ENCODE peak calls at places on chromosomes 11 and 22, in eight cellular contexts. N, C, L, F, W, D, O and A are unnamed samples.

GRCh38 chr11:128342511-128343133 is 244.7 kb downstream of the ETS1 start:
- DNase-seq in W (no peak), O (peak), N (no peak), D (no peak), L (peak), C (no peak), F (no peak), A (peak)

GRCh38 chr22:29272624-29273023 is 4.6 kb downstream of the EWSR1 start:
- DNase-seq in F (no peak), D (no peak), L (no peak), W (no peak), O (no peak), C (no peak), N (no peak), A (no peak)

GRCh38 chr11:68560216-68560615 is 99.7 kb downstream of the PPP6R3 start:
- DNase-seq in D (no peak), N (no peak), C (no peak), L (no peak), W (no peak), F (no peak), O (no peak), A (no peak)

GRCh38 chr11:106875013-106875412 is 143.3 kb downstream of the GUCY1A2 start:
- DNase-seq in N (no peak), D (no peak), C (no peak), O (no peak), L (no peak), F (no peak), W (no peak), A (no peak)

GRCh38 chr11:44088871-44089270 is 6.6 kb upstream of the EXT2 start:
- DNase-seq in L (no peak), N (no peak), W (no peak), O (no peak), F (no peak), C (no peak), D (no peak), A (no peak)

GRCh38 chr11:17314232-17314547 is 37.4 kb upstream of the NCR3LG1 start:
- DNase-seq in F (no peak), L (peak), D (no peak), C (no peak), W (peak), O (no peak), N (no peak), A (no peak)

GRCh38 chr22:43992331-43992821 is 31.7 kb upstream of the PARVB start:
- DNase-seq in F (no peak), L (peak), O (no peak), C (no peak), D (no peak), N (no peak), W (peak), A (no peak)

GRCh38 chr11:69075421-69076128 is 26.8 kb downstream of the TPCN2 start:
- DNase-seq in W (peak), C (no peak), N (no peak), D (peak), L (peak), O (no peak), F (no peak), A (no peak)

GRCh38 chr11:97615541-97615940 is 1225.7 kb downstream of the JRKL start:
- DNase-seq in W (no peak), O (no peak), N (no peak), L (no peak), F (no peak), D (no peak), C (no peak), A (no peak)

GRCh38 chr11:117884994-117885393 is 8.5 kb upstream of the FXYD6 start:
- DNase-seq in F (no peak), N (no peak), C (no peak), W (no peak), L (no peak), O (no peak), D (no peak), A (no peak)

GRCh38 chr11:266676-267439 is 11.3 kb upstream of the NLRP6 start:
- DNase-seq in N (no peak), F (peak), C (peak), W (no peak), O (no peak), L (no peak), D (no peak), A (no peak)

GRCh38 chr11:124756033-124756752 is 4.1 kb upstream of the VSIG2 start:
- DNase-seq in C (no peak), D (no peak), N (no peak), W (no peak), F (no peak), O (no peak), L (no peak), A (no peak)

GRCh38 chr11:76792505-76793264 is 9.5 kb downstream of the TSKU start:
- DNase-seq in N (no peak), C (no peak), D (no peak), F (no peak), W (no peak), O (no peak), L (peak), A (no peak)